ENCODE peak calls at places on chromosome 16, in eight cellular contexts. One of them, this sample, is unnamed.

GRCh38 chr16:69890114-69890890 is 60.8 kb upstream of the CLEC18A start:
- DNase-seq in GM04503: peak; percentile 36
- DNase-seq in stimulated activated CD4-positive, alpha-beta T cell treated with anti-CD3 and anti-CD28 coated beads, Interleukin-1b, Interleukin-23, amount 100 ng/mL, for 24 hours: no peak
- DNase-seq in HTR-8/SVneo: no peak
- DNase-seq in mesothelial cell of epicardium: no peak
- DNase-seq in NCI-H2081: peak; percentile 90
- DNase-seq in substantia nigra: peak; percentile 76
- DNase-seq in stimulated activated naive CD4-positive, alpha-beta T cell: no peak
- DNase-seq in this sample: peak; percentile 89

GRCh38 chr16:1784977-1785845 is 2.5 kb downstream of the NUBP2 start:
- DNase-seq in GM04503: no peak
- DNase-seq in stimulated activated CD4-positive, alpha-beta T cell treated with anti-CD3 and anti-CD28 coated beads, Interleukin-1b, Interleukin-23, amount 100 ng/mL, for 24 hours: no peak
- DNase-seq in HTR-8/SVneo: no peak
- DNase-seq in mesothelial cell of epicardium: no peak
- DNase-seq in NCI-H2081: no peak
- DNase-seq in substantia nigra: no peak
- DNase-seq in stimulated activated naive CD4-positive, alpha-beta T cell: no peak
- DNase-seq in this sample: no peak

GRCh38 chr16:62585041-62585545 is 548.9 kb upstream of the CDH8 start:
- DNase-seq in GM04503: no peak
- DNase-seq in stimulated activated CD4-positive, alpha-beta T cell treated with anti-CD3 and anti-CD28 coated beads, Interleukin-1b, Interleukin-23, amount 100 ng/mL, for 24 hours: no peak
- DNase-seq in HTR-8/SVneo: no peak
- DNase-seq in mesothelial cell of epicardium: no peak
- DNase-seq in NCI-H2081: no peak
- DNase-seq in substantia nigra: no peak
- DNase-seq in stimulated activated naive CD4-positive, alpha-beta T cell: no peak
- DNase-seq in this sample: no peak

GRCh38 chr16:9092282-9092962 is 978 bp downstream of the HAPSTR1 start:
- DNase-seq in GM04503: no peak
- DNase-seq in stimulated activated CD4-positive, alpha-beta T cell treated with anti-CD3 and anti-CD28 coated beads, Interleukin-1b, Interleukin-23, amount 100 ng/mL, for 24 hours: peak; percentile 32
- DNase-seq in HTR-8/SVneo: no peak
- DNase-seq in mesothelial cell of epicardium: peak; percentile 25
- DNase-seq in NCI-H2081: peak; percentile 16
- DNase-seq in substantia nigra: peak; percentile 49
- DNase-seq in stimulated activated naive CD4-positive, alpha-beta T cell: peak; percentile 67
- DNase-seq in this sample: no peak

GRCh38 chr16:4945560-4946502 is 8.9 kb upstream of the PPL start:
- DNase-seq in GM04503: no peak
- DNase-seq in stimulated activated CD4-positive, alpha-beta T cell treated with anti-CD3 and anti-CD28 coated beads, Interleukin-1b, Interleukin-23, amount 100 ng/mL, for 24 hours: no peak
- DNase-seq in HTR-8/SVneo: peak; percentile 79
- DNase-seq in mesothelial cell of epicardium: no peak
- DNase-seq in NCI-H2081: no peak
- DNase-seq in substantia nigra: no peak
- DNase-seq in stimulated activated naive CD4-positive, alpha-beta T cell: no peak
- DNase-seq in this sample: peak; percentile 59

GRCh38 chr16:87723224-87723619 is 42.6 kb downstream of the KLHDC4 start:
- DNase-seq in GM04503: peak; percentile 58
- DNase-seq in stimulated activated CD4-positive, alpha-beta T cell treated with anti-CD3 and anti-CD28 coated beads, Interleukin-1b, Interleukin-23, amount 100 ng/mL, for 24 hours: no peak
- DNase-seq in HTR-8/SVneo: no peak
- DNase-seq in mesothelial cell of epicardium: no peak
- DNase-seq in NCI-H2081: peak; percentile 80
- DNase-seq in substantia nigra: peak; percentile 71
- DNase-seq in stimulated activated naive CD4-positive, alpha-beta T cell: no peak
- DNase-seq in this sample: peak; percentile 94

GRCh38 chr16:88719267-88719932 is 13.1 kb downstream of the CTU2 start:
- DNase-seq in GM04503: no peak
- DNase-seq in stimulated activated CD4-positive, alpha-beta T cell treated with anti-CD3 and anti-CD28 coated beads, Interleukin-1b, Interleukin-23, amount 100 ng/mL, for 24 hours: no peak
- DNase-seq in HTR-8/SVneo: no peak
- DNase-seq in mesothelial cell of epicardium: no peak
- DNase-seq in NCI-H2081: no peak
- DNase-seq in substantia nigra: peak; percentile 76
- DNase-seq in stimulated activated naive CD4-positive, alpha-beta T cell: no peak
- DNase-seq in this sample: no peak

GRCh38 chr16:57316390-57317017 is 32.0 kb upstream of the PLLP start:
- DNase-seq in GM04503: peak; percentile 59
- DNase-seq in stimulated activated CD4-positive, alpha-beta T cell treated with anti-CD3 and anti-CD28 coated beads, Interleukin-1b, Interleukin-23, amount 100 ng/mL, for 24 hours: no peak
- DNase-seq in HTR-8/SVneo: no peak
- DNase-seq in mesothelial cell of epicardium: no peak
- DNase-seq in NCI-H2081: no peak
- DNase-seq in substantia nigra: no peak
- DNase-seq in stimulated activated naive CD4-positive, alpha-beta T cell: no peak
- DNase-seq in this sample: peak; percentile 81

GRCh38 chr16:1375741-1376410 is 24.1 kb downstream of the GNPTG start:
- DNase-seq in GM04503: no peak
- DNase-seq in stimulated activated CD4-positive, alpha-beta T cell treated with anti-CD3 and anti-CD28 coated beads, Interleukin-1b, Interleukin-23, amount 100 ng/mL, for 24 hours: no peak
- DNase-seq in HTR-8/SVneo: no peak
- DNase-seq in mesothelial cell of epicardium: no peak
- DNase-seq in NCI-H2081: no peak
- DNase-seq in substantia nigra: no peak
- DNase-seq in stimulated activated naive CD4-positive, alpha-beta T cell: no peak
- DNase-seq in this sample: no peak

GRCh38 chr16:2784536-2785100 is 2.7 kb downstream of the PRSS33 start:
- DNase-seq in GM04503: no peak
- DNase-seq in stimulated activated CD4-positive, alpha-beta T cell treated with anti-CD3 and anti-CD28 coated beads, Interleukin-1b, Interleukin-23, amount 100 ng/mL, for 24 hours: no peak
- DNase-seq in HTR-8/SVneo: no peak
- DNase-seq in mesothelial cell of epicardium: no peak
- DNase-seq in NCI-H2081: no peak
- DNase-seq in substantia nigra: no peak
- DNase-seq in stimulated activated naive CD4-positive, alpha-beta T cell: no peak
- DNase-seq in this sample: no peak

GRCh38 chr16:3013491-3013951 is 798 bp downstream of the CLDN9 start:
- DNase-seq in GM04503: no peak
- DNase-seq in stimulated activated CD4-positive, alpha-beta T cell treated with anti-CD3 and anti-CD28 coated beads, Interleukin-1b, Interleukin-23, amount 100 ng/mL, for 24 hours: no peak
- DNase-seq in HTR-8/SVneo: no peak
- DNase-seq in mesothelial cell of epicardium: no peak
- DNase-seq in NCI-H2081: no peak
- DNase-seq in substantia nigra: no peak
- DNase-seq in stimulated activated naive CD4-positive, alpha-beta T cell: no peak
- DNase-seq in this sample: no peak

GRCh38 chr16:88977845-88978607 is 1.0 kb upstream of the CBFA2T3 start:
- DNase-seq in GM04503: no peak
- DNase-seq in stimulated activated CD4-positive, alpha-beta T cell treated with anti-CD3 and anti-CD28 coated beads, Interleukin-1b, Interleukin-23, amount 100 ng/mL, for 24 hours: no peak
- DNase-seq in HTR-8/SVneo: no peak
- DNase-seq in mesothelial cell of epicardium: no peak
- DNase-seq in NCI-H2081: no peak
- DNase-seq in substantia nigra: no peak
- DNase-seq in stimulated activated naive CD4-positive, alpha-beta T cell: no peak
- DNase-seq in this sample: no peak

GRCh38 chr16:11759997-11760396 is 17.3 kb upstream of the TXNDC11 start:
- DNase-seq in GM04503: no peak
- DNase-seq in stimulated activated CD4-positive, alpha-beta T cell treated with anti-CD3 and anti-CD28 coated beads, Interleukin-1b, Interleukin-23, amount 100 ng/mL, for 24 hours: no peak
- DNase-seq in HTR-8/SVneo: no peak
- DNase-seq in mesothelial cell of epicardium: no peak
- DNase-seq in NCI-H2081: no peak
- DNase-seq in substantia nigra: no peak
- DNase-seq in stimulated activated naive CD4-positive, alpha-beta T cell: no peak
- DNase-seq in this sample: no peak

GRCh38 chr16:55453909-55454308 is 25.1 kb upstream of the MMP2 start:
- DNase-seq in GM04503: no peak
- DNase-seq in stimulated activated CD4-positive, alpha-beta T cell treated with anti-CD3 and anti-CD28 coated beads, Interleukin-1b, Interleukin-23, amount 100 ng/mL, for 24 hours: no peak
- DNase-seq in HTR-8/SVneo: no peak
- DNase-seq in mesothelial cell of epicardium: no peak
- DNase-seq in NCI-H2081: no peak
- DNase-seq in substantia nigra: no peak
- DNase-seq in stimulated activated naive CD4-positive, alpha-beta T cell: no peak
- DNase-seq in this sample: no peak

GRCh38 chr16:86854058-86854621 is 275.8 kb downstream of the FOXL1 start:
- DNase-seq in GM04503: peak; percentile 90
- DNase-seq in stimulated activated CD4-positive, alpha-beta T cell treated with anti-CD3 and anti-CD28 coated beads, Interleukin-1b, Interleukin-23, amount 100 ng/mL, for 24 hours: no peak
- DNase-seq in HTR-8/SVneo: no peak
- DNase-seq in mesothelial cell of epicardium: no peak
- DNase-seq in NCI-H2081: no peak
- DNase-seq in substantia nigra: no peak
- DNase-seq in stimulated activated naive CD4-positive, alpha-beta T cell: no peak
- DNase-seq in this sample: no peak

GRCh38 chr16:87464691-87465300 is 28.0 kb downstream of the ZCCHC14 start:
- DNase-seq in GM04503: peak; percentile 82
- DNase-seq in stimulated activated CD4-positive, alpha-beta T cell treated with anti-CD3 and anti-CD28 coated beads, Interleukin-1b, Interleukin-23, amount 100 ng/mL, for 24 hours: no peak
- DNase-seq in HTR-8/SVneo: peak; percentile 41
- DNase-seq in mesothelial cell of epicardium: no peak
- DNase-seq in NCI-H2081: no peak
- DNase-seq in substantia nigra: no peak
- DNase-seq in stimulated activated naive CD4-positive, alpha-beta T cell: peak; percentile 8
- DNase-seq in this sample: peak; percentile 92

GRCh38 chr16:46696957-46697356 is 7.5 kb downstream of the ORC6 start:
- DNase-seq in GM04503: no peak
- DNase-seq in stimulated activated CD4-positive, alpha-beta T cell treated with anti-CD3 and anti-CD28 coated beads, Interleukin-1b, Interleukin-23, amount 100 ng/mL, for 24 hours: no peak
- DNase-seq in HTR-8/SVneo: no peak
- DNase-seq in mesothelial cell of epicardium: no peak
- DNase-seq in NCI-H2081: no peak
- DNase-seq in substantia nigra: no peak
- DNase-seq in stimulated activated naive CD4-positive, alpha-beta T cell: no peak
- DNase-seq in this sample: no peak

GRCh38 chr16:143456-143855 is 5.0 kb upstream of the NPRL3 start:
- DNase-seq in GM04503: no peak
- DNase-seq in stimulated activated CD4-positive, alpha-beta T cell treated with anti-CD3 and anti-CD28 coated beads, Interleukin-1b, Interleukin-23, amount 100 ng/mL, for 24 hours: no peak
- DNase-seq in HTR-8/SVneo: no peak
- DNase-seq in mesothelial cell of epicardium: no peak
- DNase-seq in NCI-H2081: no peak
- DNase-seq in substantia nigra: no peak
- DNase-seq in stimulated activated naive CD4-positive, alpha-beta T cell: no peak
- DNase-seq in this sample: no peak

This sample was measured in renal cortical epithelial cell.